ENCODE peak calls at places on chromosomes 6 and 20, in eight cellular contexts. K, Q, R, B, Y, V, C and L are unnamed samples.

GRCh38 chr6:83183082-83183828 is 9.8 kb downstream of the PGM3 start:
- DNase-seq in K (no peak), Q (no peak), R (no peak), B (peak), Y (no peak), V (no peak), C (no peak), L (no peak)

GRCh38 chr20:44956410-44956809 is 3.8 kb downstream of the TOMM34 start:
- DNase-seq in K (no peak), Q (no peak), R (no peak), B (no peak), Y (no peak), V (no peak), C (no peak), L (no peak)

GRCh38 chr6:150962436-150962835 is 96.9 kb downstream of the MTHFD1L start:
- DNase-seq in K (no peak), Q (no peak), R (no peak), B (no peak), Y (no peak), V (no peak), C (no peak), L (no peak)

GRCh38 chr6:157089258-157089657 is 234.1 kb downstream of the TMEM242 start:
- DNase-seq in K (no peak), Q (no peak), R (no peak), B (peak), Y (no peak), V (peak), C (no peak), L (no peak)

GRCh38 chr20:1810926-1811620 is 84.1 kb upstream of the SIRPA start:
- DNase-seq in K (peak), Q (peak), R (no peak), B (no peak), Y (no peak), V (peak), C (peak), L (no peak)

GRCh38 chr6:126897779-126898178 is 220.7 kb upstream of the RSPO3 start:
- DNase-seq in K (no peak), Q (no peak), R (no peak), B (no peak), Y (no peak), V (no peak), C (no peak), L (no peak)

GRCh38 chr6:41262401-41262800 is 24.1 kb downstream of the TREM1 start:
- DNase-seq in K (no peak), Q (no peak), R (no peak), B (no peak), Y (no peak), V (no peak), C (no peak), L (no peak)

GRCh38 chr20:40777653-40778052 is 88.6 kb upstream of the MAFB start:
- DNase-seq in K (no peak), Q (no peak), R (no peak), B (no peak), Y (no peak), V (no peak), C (no peak), L (no peak)

GRCh38 chr6:163457637-163458561 is 43.4 kb downstream of the QKI start:
- DNase-seq in K (no peak), Q (no peak), R (no peak), B (peak), Y (no peak), V (no peak), C (no peak), L (no peak)

GRCh38 chr6:106106276-106107042 is 20.3 kb downstream of the PRDM1 start:
- DNase-seq in K (no peak), Q (no peak), R (no peak), B (no peak), Y (no peak), V (no peak), C (no peak), L (no peak)

GRCh38 chr6:150528648-150529285 is 70.9 kb upstream of the PLEKHG1 start:
- DNase-seq in K (no peak), Q (no peak), R (no peak), B (no peak), Y (no peak), V (peak), C (no peak), L (no peak)

GRCh38 chr6:11429577-11429976 is 108.0 kb upstream of the TMEM170B start:
- DNase-seq in K (no peak), Q (no peak), R (no peak), B (no peak), Y (no peak), V (no peak), C (no peak), L (no peak)

GRCh38 chr6:112289039-112289566 is 34.7 kb upstream of the LAMA4 start:
- DNase-seq in K (no peak), Q (no peak), R (no peak), B (no peak), Y (no peak), V (no peak), C (peak), L (peak)

GRCh38 chr6:148885920-148886845 is 139.4 kb downstream of the UST start:
- DNase-seq in K (no peak), Q (no peak), R (no peak), B (no peak), Y (no peak), V (peak), C (no peak), L (no peak)

GRCh38 chr6:142853244-142854180 is 91.5 kb downstream of the HIVEP2 start:
- DNase-seq in K (no peak), Q (no peak), R (no peak), B (no peak), Y (no peak), V (no peak), C (no peak), L (no peak)

GRCh38 chr6:83633609-83634008 is 75.3 kb downstream of the SNAP91 start:
- DNase-seq in K (no peak), Q (no peak), R (no peak), B (no peak), Y (no peak), V (peak), C (no peak), L (no peak)

GRCh38 chr6:3356056-3356823 is 97.5 kb downstream of the PSMG4 start:
- DNase-seq in K (peak), Q (peak), R (peak), B (peak), Y (peak), V (peak), C (peak), L (peak)

GRCh38 chr6:26299286-26300042 is 65.5 kb upstream of the BTN3A2 start:
- DNase-seq in K (no peak), Q (no peak), R (no peak), B (no peak), Y (no peak), V (peak), C (no peak), L (no peak)

GRCh38 chr6:26577720-26578072 is 19.1 kb upstream of the ABT1 start:
- DNase-seq in K (no peak), Q (no peak), R (no peak), B (no peak), Y (no peak), V (no peak), C (no peak), L (no peak)

GRCh38 chr20:39210331-39211074 is 248.4 kb downstream of the DHX35 start:
- DNase-seq in K (no peak), Q (peak), R (no peak), B (no peak), Y (no peak), V (no peak), C (no peak), L (no peak)

GRCh38 chr6:49676671-49677281 is 36.6 kb downstream of the CRISP2 start:
- DNase-seq in K (no peak), Q (no peak), R (no peak), B (no peak), Y (no peak), V (no peak), C (no peak), L (no peak)

GRCh38 chr20:56542489-56543020 is 9.5 kb downstream of the FAM209B start:
- DNase-seq in K (no peak), Q (no peak), R (no peak), B (no peak), Y (no peak), V (no peak), C (no peak), L (no peak)

GRCh38 chr20:1803216-1804128 is 91.7 kb upstream of the SIRPA start:
- DNase-seq in K (peak), Q (peak), R (no peak), B (peak), Y (peak), V (peak), C (no peak), L (peak)

GRCh38 chr6:17635568-17635967 is 35.5 kb downstream of the FAM8A1 start:
- DNase-seq in K (no peak), Q (no peak), R (no peak), B (no peak), Y (no peak), V (no peak), C (no peak), L (no peak)

GRCh38 chr20:62496525-62497218 is 20.9 kb upstream of the GATA5 start:
- DNase-seq in K (peak), Q (no peak), R (peak), B (no peak), Y (no peak), V (peak), C (no peak), L (no peak)

GRCh38 chr6:146544783-146545182 is 1.1 kb downstream of the RAB32 start:
- DNase-seq in K (no peak), Q (peak), R (no peak), B (no peak), Y (no peak), V (no peak), C (no peak), L (no peak)